ENCODE peak calls at places on chromosomes 5 and 9, in five cellular contexts. N is cardiac fibroblast, V is activated T-cell treated with anti-CD3 and anti-CD28 coated beads for 1 hour, K is body of pancreas, C is MG63. E is an unnamed sample.

GRCh38 chr5:74499236-74499635 is 141.3 kb downstream of the ENC1 start:
- DNase-seq in K (no peak), N (no peak), C (no peak), V (no peak), E (no peak)

GRCh38 chr5:67090040-67090439 is 106.6 kb downstream of the CD180 start:
- DNase-seq in K (no peak), N (no peak), C (no peak), V (no peak), E (no peak)

GRCh38 chr5:136621743-136622142 is 256.4 kb upstream of the TRPC7 start:
- DNase-seq in N (no peak), K (no peak), C (no peak), V (no peak), E (no peak)

GRCh38 chr5:169610606-169611005 is 26.5 kb upstream of the DOCK2 start:
- DNase-seq in C (no peak), V (no peak), N (no peak), K (no peak), E (no peak)

GRCh38 chr9:20357207-20357503 is 265.1 kb downstream of the MLLT3 start:
- DNase-seq in K (no peak), V (no peak), C (no peak), N (no peak), E (no peak)

GRCh38 chr9:136399176-136400037 is 563 bp downstream of the SNAPC4 start:
- DNase-seq in V (no peak), N (peak; percentile 23), K (peak; percentile 29), C (peak; percentile 29), E (peak; percentile 38)

GRCh38 chr9:102974530-102974929 is 20.6 kb upstream of the CYLC2 start:
- DNase-seq in K (no peak), V (no peak), C (no peak), N (no peak), E (no peak)

GRCh38 chr5:128536229-128536860 is 1.7 kb downstream of the FBN2 start:
- DNase-seq in N (peak; percentile 11), V (no peak), K (no peak), C (no peak), E (no peak)

GRCh38 chr5:162931501-162931900 is 505.9 kb upstream of the CCNG1 start:
- DNase-seq in V (no peak), K (no peak), C (no peak), N (no peak), E (no peak)

GRCh38 chr9:107638922-107639321 is 149.4 kb upstream of the KLF4 start:
- DNase-seq in K (no peak), V (no peak), N (peak; percentile 91), C (peak; percentile 24), E (peak; percentile 68)

GRCh38 chr9:126149661-126150060 is 177.0 kb upstream of the MVB12B start:
- DNase-seq in K (no peak), C (no peak), V (no peak), N (no peak), E (no peak)

GRCh38 chr5:84825616-84826015 is 440.9 kb upstream of the EDIL3 start:
- DNase-seq in C (peak; percentile 81), K (no peak), V (no peak), N (no peak), E (no peak)

GRCh38 chr9:90991953-90992352 is 190.3 kb downstream of the SYK start:
- DNase-seq in C (no peak), V (no peak), N (peak; percentile 19), K (no peak), E (no peak)

GRCh38 chr9:89864257-89864656 is 259.4 kb downstream of the GADD45G start:
- DNase-seq in C (no peak), K (no peak), V (no peak), N (no peak), E (no peak)

GRCh38 chr9:114460513-114461225 is 44.6 kb downstream of the WHRN start:
- DNase-seq in N (no peak), K (no peak), C (no peak), V (no peak), E (no peak)

GRCh38 chr5:107781451-107781850 is 110.7 kb upstream of the EFNA5 start:
- DNase-seq in N (peak; percentile 1), K (no peak), C (peak; percentile 35), V (no peak), E (no peak)